ENCODE peak calls at places on chromosomes 3 and 15, in eight cellular contexts. One of them, this sample, is unnamed.

GRCh38 chr15:58957101-58957973 is 23.9 kb upstream of the SLTM start:
- DNase-seq in heart left ventricle: peak
- DNase-seq in IMR-90: peak
- DNase-seq in A549: peak
- DNase-seq in testis: peak
- DNase-seq in right lobe of liver: no peak
- DNase-seq in lower leg skin: no peak
- DNase-seq in Peyer's patch: peak
- DNase-seq in this sample: no peak

GRCh38 chr15:35545316-35545824 is 595 bp downstream of the DPH6 start:
- DNase-seq in heart left ventricle: peak
- DNase-seq in IMR-90: peak
- DNase-seq in A549: peak
- DNase-seq in testis: peak
- DNase-seq in right lobe of liver: peak
- DNase-seq in lower leg skin: no peak
- DNase-seq in Peyer's patch: peak
- DNase-seq in this sample: peak

GRCh38 chr3:71402280-71402679 is 181.2 kb downstream of the FOXP1 start:
- DNase-seq in heart left ventricle: no peak
- DNase-seq in IMR-90: no peak
- DNase-seq in A549: no peak
- DNase-seq in testis: no peak
- DNase-seq in right lobe of liver: no peak
- DNase-seq in lower leg skin: no peak
- DNase-seq in Peyer's patch: no peak
- DNase-seq in this sample: no peak

GRCh38 chr15:70023769-70024491 is 73.8 kb downstream of the TLE3 start:
- DNase-seq in heart left ventricle: peak
- DNase-seq in IMR-90: peak
- DNase-seq in A549: no peak
- DNase-seq in testis: peak
- DNase-seq in right lobe of liver: peak
- DNase-seq in lower leg skin: no peak
- DNase-seq in Peyer's patch: no peak
- DNase-seq in this sample: no peak

GRCh38 chr15:72063186-72063585 is 54.8 kb downstream of the MYO9A start:
- DNase-seq in heart left ventricle: no peak
- DNase-seq in IMR-90: peak
- DNase-seq in A549: no peak
- DNase-seq in testis: no peak
- DNase-seq in right lobe of liver: no peak
- DNase-seq in lower leg skin: no peak
- DNase-seq in Peyer's patch: no peak
- DNase-seq in this sample: no peak

GRCh38 chr3:123365450-123366143 is 83.3 kb downstream of the ADCY5 start:
- DNase-seq in heart left ventricle: no peak
- DNase-seq in IMR-90: peak
- DNase-seq in A549: peak
- DNase-seq in testis: no peak
- DNase-seq in right lobe of liver: no peak
- DNase-seq in lower leg skin: no peak
- DNase-seq in Peyer's patch: no peak
- DNase-seq in this sample: peak

GRCh38 chr3:15805756-15806266 is 8.0 kb upstream of the ANKRD28 start:
- DNase-seq in heart left ventricle: no peak
- DNase-seq in IMR-90: peak
- DNase-seq in A549: peak
- DNase-seq in testis: no peak
- DNase-seq in right lobe of liver: no peak
- DNase-seq in lower leg skin: no peak
- DNase-seq in Peyer's patch: no peak
- DNase-seq in this sample: no peak

GRCh38 chr15:41001524-41001923 is 48.3 kb downstream of the CHAC1 start:
- DNase-seq in heart left ventricle: no peak
- DNase-seq in IMR-90: no peak
- DNase-seq in A549: peak
- DNase-seq in testis: no peak
- DNase-seq in right lobe of liver: peak
- DNase-seq in lower leg skin: no peak
- DNase-seq in Peyer's patch: peak
- DNase-seq in this sample: no peak

GRCh38 chr3:76554717-76555116 is 485.2 kb upstream of the ROBO2 start:
- DNase-seq in heart left ventricle: no peak
- DNase-seq in IMR-90: peak
- DNase-seq in A549: no peak
- DNase-seq in testis: no peak
- DNase-seq in right lobe of liver: no peak
- DNase-seq in lower leg skin: peak
- DNase-seq in Peyer's patch: no peak
- DNase-seq in this sample: no peak

GRCh38 chr15:74245342-74245931 is 9.3 kb downstream of the CCDC33 start:
- DNase-seq in heart left ventricle: no peak
- DNase-seq in IMR-90: no peak
- DNase-seq in A549: no peak
- DNase-seq in testis: peak
- DNase-seq in right lobe of liver: no peak
- DNase-seq in lower leg skin: no peak
- DNase-seq in Peyer's patch: no peak
- DNase-seq in this sample: no peak

GRCh38 chr3:184039414-184039813 is 7.9 kb downstream of the HTR3D start:
- DNase-seq in heart left ventricle: no peak
- DNase-seq in IMR-90: no peak
- DNase-seq in A549: no peak
- DNase-seq in testis: no peak
- DNase-seq in right lobe of liver: no peak
- DNase-seq in lower leg skin: no peak
- DNase-seq in Peyer's patch: no peak
- DNase-seq in this sample: no peak

GRCh38 chr15:85892232-85892631 is 97.5 kb upstream of the KLHL25 start:
- DNase-seq in heart left ventricle: no peak
- DNase-seq in IMR-90: no peak
- DNase-seq in A549: no peak
- DNase-seq in testis: no peak
- DNase-seq in right lobe of liver: no peak
- DNase-seq in lower leg skin: no peak
- DNase-seq in Peyer's patch: no peak
- DNase-seq in this sample: no peak

GRCh38 chr15:77546050-77546501 is 86.6 kb downstream of the LINGO1 start:
- DNase-seq in heart left ventricle: no peak
- DNase-seq in IMR-90: peak
- DNase-seq in A549: peak
- DNase-seq in testis: peak
- DNase-seq in right lobe of liver: no peak
- DNase-seq in lower leg skin: no peak
- DNase-seq in Peyer's patch: no peak
- DNase-seq in this sample: peak

GRCh38 chr15:34616613-34617012 is 33.2 kb upstream of the GOLGA8B start:
- DNase-seq in heart left ventricle: peak
- DNase-seq in IMR-90: peak
- DNase-seq in A549: peak
- DNase-seq in testis: peak
- DNase-seq in right lobe of liver: no peak
- DNase-seq in lower leg skin: no peak
- DNase-seq in Peyer's patch: no peak
- DNase-seq in this sample: peak

GRCh38 chr3:50089603-50089945 is 855 bp downstream of the RBM5 start:
- DNase-seq in heart left ventricle: peak
- DNase-seq in IMR-90: peak
- DNase-seq in A549: no peak
- DNase-seq in testis: peak
- DNase-seq in right lobe of liver: peak
- DNase-seq in lower leg skin: no peak
- DNase-seq in Peyer's patch: no peak
- DNase-seq in this sample: peak

GRCh38 chr3:50090985-50091384 is 2.3 kb downstream of the RBM5 start:
- DNase-seq in heart left ventricle: no peak
- DNase-seq in IMR-90: no peak
- DNase-seq in A549: no peak
- DNase-seq in testis: no peak
- DNase-seq in right lobe of liver: no peak
- DNase-seq in lower leg skin: no peak
- DNase-seq in Peyer's patch: no peak
- DNase-seq in this sample: no peak

DNA sequence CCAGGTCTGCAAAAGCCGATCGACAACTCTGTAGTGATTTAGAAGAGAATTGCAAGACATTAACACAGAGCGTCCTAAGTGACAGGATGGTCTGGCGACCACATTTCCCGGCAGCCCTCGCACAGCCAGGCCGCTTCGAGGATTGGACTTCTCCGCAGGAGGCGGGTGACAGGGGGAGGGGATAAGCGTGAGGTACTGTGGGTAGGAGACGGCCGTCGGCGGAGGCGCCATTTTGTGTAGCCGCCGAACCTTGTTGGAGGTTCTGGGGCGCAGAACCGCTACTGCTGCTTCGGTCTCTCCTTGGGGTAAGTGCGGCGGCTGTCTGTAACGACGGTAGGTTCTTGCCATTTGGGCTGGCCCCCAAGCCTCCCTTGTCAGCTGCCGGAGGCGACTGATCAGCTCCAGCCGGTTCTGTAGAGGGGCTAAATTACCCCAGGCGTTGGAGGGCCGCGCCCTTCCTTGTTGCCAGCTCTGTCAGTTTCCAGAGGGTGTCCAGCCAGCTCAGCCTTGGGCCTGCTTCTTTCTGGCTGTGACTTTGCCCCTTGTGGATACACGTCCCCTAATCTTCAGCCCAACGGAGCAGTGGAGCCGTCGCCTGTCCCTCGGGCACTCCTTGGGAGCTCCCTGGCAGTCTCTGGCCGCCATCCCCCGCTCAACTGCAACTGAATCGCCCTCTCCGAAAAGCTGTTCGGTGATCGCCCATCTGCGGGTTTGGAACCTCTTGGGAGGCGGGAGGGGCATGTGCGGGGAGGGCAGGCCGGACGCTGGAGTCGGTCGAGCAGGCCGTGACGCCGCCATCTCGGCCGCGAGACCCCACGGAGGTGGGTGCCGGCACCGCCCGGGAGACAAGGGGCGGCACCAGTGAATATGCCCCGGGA is at the start of gene RBM5:
- DNase-seq in heart left ventricle: peak
- DNase-seq in IMR-90: peak
- DNase-seq in A549: peak
- DNase-seq in testis: peak
- DNase-seq in right lobe of liver: peak
- DNase-seq in lower leg skin: peak
- DNase-seq in Peyer's patch: peak
- DNase-seq in this sample: peak
- TF ChIP-seq POLR2A in heart left ventricle: peak
- TF ChIP-seq POLR2A in IMR-90: peak
- TF ChIP-seq POLR2A in A549: peak
- TF ChIP-seq POLR2A in testis: no peak
- TF ChIP-seq POLR2A in right lobe of liver: peak
- TF ChIP-seq POLR2A in lower leg skin: no peak
- TF ChIP-seq POLR2A in Peyer's patch: peak
- TF ChIP-seq POLR2A in this sample: peak

GRCh38 chr15:54810496-54810895 is 386.2 kb downstream of the RSL24D1 start:
- DNase-seq in heart left ventricle: no peak
- DNase-seq in IMR-90: no peak
- DNase-seq in A549: no peak
- DNase-seq in testis: no peak
- DNase-seq in right lobe of liver: no peak
- DNase-seq in lower leg skin: no peak
- DNase-seq in Peyer's patch: no peak
- DNase-seq in this sample: no peak
- TF ChIP-seq POLR2A in heart left ventricle: no peak
- TF ChIP-seq POLR2A in IMR-90: no peak
- TF ChIP-seq POLR2A in A549: no peak
- TF ChIP-seq POLR2A in testis: no peak
- TF ChIP-seq POLR2A in right lobe of liver: no peak
- TF ChIP-seq POLR2A in lower leg skin: no peak
- TF ChIP-seq POLR2A in Peyer's patch: no peak
- TF ChIP-seq POLR2A in this sample: no peak

DNA sequence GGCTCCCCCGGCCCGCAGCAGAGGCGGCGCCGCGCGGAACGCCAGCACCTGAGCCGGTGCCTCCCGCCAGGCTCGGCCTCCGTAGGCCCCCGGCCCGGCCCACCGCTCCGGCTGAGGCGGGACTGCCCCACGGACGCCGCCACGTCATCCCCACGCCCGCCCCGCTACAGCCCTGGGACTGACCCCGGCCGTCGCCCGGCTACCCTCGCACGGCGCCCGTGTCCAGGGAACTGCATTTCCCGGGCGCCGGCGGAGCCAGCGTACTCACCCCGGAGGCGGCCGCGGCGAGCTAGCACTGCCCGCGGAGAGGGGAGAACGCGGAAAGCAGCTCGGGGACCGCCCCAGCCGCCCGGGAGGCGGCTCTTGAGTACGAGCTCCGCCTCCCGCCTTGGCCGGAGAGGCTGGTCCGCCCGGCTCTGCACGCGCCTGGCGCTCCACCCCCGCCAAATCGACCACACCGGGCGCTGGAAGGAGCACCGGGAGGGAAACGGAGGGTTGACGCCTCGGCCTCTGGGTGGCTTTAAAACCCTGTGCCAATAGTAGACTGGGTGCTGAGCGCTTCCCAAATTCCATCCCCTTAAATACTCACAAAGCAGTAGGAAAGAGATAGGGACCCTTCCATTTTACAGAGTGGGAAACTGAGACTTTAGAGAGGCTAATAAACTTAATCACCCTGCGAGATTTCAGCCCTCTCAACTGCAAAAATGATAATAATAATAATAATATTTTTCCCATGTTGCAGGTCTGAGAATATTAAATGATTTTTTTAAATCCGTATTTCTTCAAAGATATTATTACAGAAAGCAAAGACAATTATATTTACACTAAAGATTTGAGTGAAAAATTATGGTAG is at the start of gene B4GALT4:
- DNase-seq in heart left ventricle: peak
- DNase-seq in IMR-90: peak
- DNase-seq in A549: peak
- DNase-seq in testis: peak
- DNase-seq in right lobe of liver: peak
- DNase-seq in lower leg skin: peak
- DNase-seq in Peyer's patch: peak
- DNase-seq in this sample: peak
- TF ChIP-seq POLR2A in heart left ventricle: peak
- TF ChIP-seq POLR2A in IMR-90: peak
- TF ChIP-seq POLR2A in A549: peak
- TF ChIP-seq POLR2A in testis: no peak
- TF ChIP-seq POLR2A in right lobe of liver: peak
- TF ChIP-seq POLR2A in lower leg skin: no peak
- TF ChIP-seq POLR2A in Peyer's patch: peak
- TF ChIP-seq POLR2A in this sample: peak

DNA sequence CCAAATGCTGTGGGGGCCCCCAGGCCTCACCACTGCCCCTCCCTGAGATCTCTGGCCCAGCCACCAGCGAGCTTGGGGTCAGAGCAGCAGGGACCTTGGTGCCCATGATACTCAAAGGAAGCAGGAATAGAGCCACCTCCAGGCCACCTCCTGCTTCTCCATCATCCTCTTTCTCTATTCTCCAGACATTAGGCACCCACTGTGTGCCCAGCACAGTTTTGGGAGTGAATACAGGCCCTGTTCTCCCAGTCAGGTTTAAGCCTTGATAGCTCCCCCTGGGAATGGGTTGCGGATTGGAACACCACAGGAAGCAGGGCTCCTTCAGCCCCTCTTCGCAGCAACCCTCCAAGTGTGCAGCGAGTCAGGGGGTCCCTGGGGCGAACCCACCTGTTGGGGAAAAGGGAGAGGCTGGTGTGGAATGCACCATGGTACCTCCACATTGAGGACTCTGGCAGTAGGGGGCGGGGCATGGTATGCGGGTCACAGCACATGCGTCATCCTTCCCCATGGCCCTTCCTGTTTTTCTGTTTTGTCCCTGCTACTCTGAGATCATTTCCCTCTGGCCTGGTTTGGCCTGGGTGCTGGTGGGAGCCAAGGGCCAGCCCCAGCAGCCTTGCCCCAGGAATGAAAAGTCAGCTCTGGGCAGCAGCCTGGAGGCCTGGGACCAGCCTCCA is 14.2 kb upstream of the SEMA3B start:
- DNase-seq in heart left ventricle: peak
- DNase-seq in IMR-90: no peak
- DNase-seq in A549: no peak
- DNase-seq in testis: peak
- DNase-seq in right lobe of liver: peak
- DNase-seq in lower leg skin: peak
- DNase-seq in Peyer's patch: peak
- DNase-seq in this sample: peak
- TF ChIP-seq POLR2A in heart left ventricle: peak
- TF ChIP-seq POLR2A in IMR-90: no peak
- TF ChIP-seq POLR2A in A549: no peak
- TF ChIP-seq POLR2A in testis: no peak
- TF ChIP-seq POLR2A in right lobe of liver: no peak
- TF ChIP-seq POLR2A in lower leg skin: no peak
- TF ChIP-seq POLR2A in Peyer's patch: no peak
- TF ChIP-seq POLR2A in this sample: no peak